ENCODE peak calls at places on chromosomes 11 and 22, in nine cellular contexts. G, K, B, J, C, Y, H, I and N are unnamed samples.

GRCh38 chr22:38074181-38075104 is 9.5 kb downstream of the SLC16A8 start:
- DNase-seq in B (peak), J (peak), C (no peak), Y (no peak), H (no peak), I (no peak), G (no peak), K (no peak), N (no peak)

GRCh38 chr11:57530215-57530595 is 349 bp downstream of the TIMM10 start:
- DNase-seq in J (no peak), K (no peak), I (no peak), C (no peak), G (no peak), H (no peak), B (no peak), Y (no peak), N (no peak)

GRCh38 chr22:37406836-37407235 is 20.4 kb downstream of the ELFN2 start:
- DNase-seq in J (no peak), G (no peak), I (no peak), C (no peak), K (no peak), B (no peak), H (no peak), Y (no peak), N (no peak)

GRCh38 chr11:75014129-75014528 is 25.4 kb downstream of the NEU3 start:
- DNase-seq in I (no peak), J (peak), Y (peak), G (peak), H (no peak), B (no peak), K (no peak), C (no peak), N (no peak)

GRCh38 chr22:49760280-49760629 is 67.4 kb downstream of the BRD1 start:
- DNase-seq in B (peak), H (no peak), G (no peak), K (no peak), C (no peak), Y (no peak), I (no peak), J (no peak), N (no peak)

GRCh38 chr11:102833731-102834130 is 9.7 kb downstream of the MMP3 start:
- DNase-seq in C (no peak), G (no peak), H (no peak), I (no peak), Y (no peak), J (no peak), K (no peak), B (no peak), N (no peak)

GRCh38 chr11:19646921-19647320 is 65.7 kb upstream of the NAV2 start:
- DNase-seq in B (no peak), G (peak), H (no peak), Y (no peak), J (peak), I (no peak), C (no peak), K (no peak), N (no peak)

GRCh38 chr11:131618203-131618602 is 247.8 kb downstream of the NTM start:
- DNase-seq in J (no peak), H (no peak), G (no peak), K (no peak), Y (no peak), C (no peak), I (no peak), B (no peak), N (no peak)

GRCh38 chr11:20949585-20949984 is 280.2 kb downstream of the NELL1 start:
- DNase-seq in G (no peak), K (no peak), I (no peak), C (no peak), J (no peak), H (no peak), Y (no peak), B (no peak), N (no peak)

GRCh38 chr11:2739531-2740274 is 39.9 kb upstream of the KCNQ1OT1 start:
- DNase-seq in K (no peak), J (no peak), C (no peak), I (no peak), Y (no peak), H (no peak), B (no peak), G (no peak), N (no peak)

GRCh38 chr11:71067753-71068152 is 184.6 kb downstream of the SHANK2 start:
- DNase-seq in Y (no peak), J (no peak), G (no peak), H (no peak), K (no peak), B (no peak), C (no peak), I (no peak), N (no peak)

GRCh38 chr11:61127991-61128390 is 25.7 kb downstream of the CD5 start:
- DNase-seq in H (no peak), K (no peak), J (no peak), Y (no peak), C (no peak), B (no peak), I (no peak), G (no peak), N (no peak)